ENCODE peak calls at places on chromosomes 6 and 20, in ten cellular contexts. G is WTC11; E is CD4-positive, alpha-beta T cell; C is osteocyte; P is endothelial cell; H is B cell; I is pancreas; S is cardiac muscle cell; A is H1; M is IMR-90. Z is an unnamed sample.

GRCh38 chr6:157449610-157450009 is 68.6 kb downstream of the ZDHHC14 start:
- DNase-seq in G (no peak), E (no peak), C (no peak), P (no peak), H (no peak), I (no peak), S (no peak), A (no peak), M (peak; percentile 67), Z (no peak)

GRCh38 chr6:114342086-114342825 is 567 bp downstream of the HS3ST5 start:
- DNase-seq in G (peak; percentile 59), E (no peak), C (peak; percentile 84), P (peak; percentile 20), H (peak; percentile 15), I (peak; percentile 60), S (peak; percentile 16), A (peak; percentile 81), M (no peak), Z (no peak)

GRCh38 chr20:62776692-62777527 is 19.4 kb upstream of the MRGBP start:
- DNase-seq in G (no peak), E (peak; percentile 66), C (no peak), P (no peak), H (peak; percentile 71), I (no peak), S (no peak), A (no peak), M (peak; percentile 13), Z (no peak)

GRCh38 chr20:41063442-41063841 is 34.8 kb downstream of the TOP1 start:
- DNase-seq in G (no peak), E (no peak), C (no peak), P (no peak), H (no peak), I (no peak), S (no peak), A (no peak), M (no peak), Z (no peak)

GRCh38 chr20:52926505-52926904 is 45.7 kb upstream of the TSHZ2 start:
- DNase-seq in G (no peak), E (no peak), C (no peak), P (no peak), H (no peak), I (no peak), S (no peak), A (no peak), M (no peak), Z (no peak)

GRCh38 chr6:81226957-81227356 is 525.5 kb downstream of the TENT5A start:
- DNase-seq in G (no peak), E (no peak), C (no peak), P (no peak), H (no peak), I (no peak), S (no peak), A (no peak), M (no peak), Z (no peak)

GRCh38 chr20:38115205-38115604 is 49.9 kb downstream of the TGM2 start:
- DNase-seq in G (no peak), E (no peak), C (no peak), P (no peak), H (no peak), I (no peak), S (no peak), A (peak; percentile 22), M (no peak), Z (no peak)

GRCh38 chr6:168134399-168135201 is 55.6 kb upstream of the FRMD1 start:
- DNase-seq in G (no peak), E (no peak), C (peak; percentile 75), P (no peak), H (no peak), I (no peak), S (no peak), A (no peak), M (no peak), Z (no peak)

GRCh38 chr6:15989397-15989796 is 139.5 kb upstream of the MYLIP start:
- DNase-seq in G (no peak), E (no peak), C (no peak), P (no peak), H (no peak), I (no peak), S (no peak), A (no peak), M (no peak), Z (no peak)

GRCh38 chr6:53066059-53066406 is 829 bp downstream of the FBXO9 start:
- DNase-seq in G (no peak), E (peak; percentile 5), C (no peak), P (peak; percentile 30), H (no peak), I (peak; percentile 74), S (peak; percentile 35), A (no peak), M (peak; percentile 28), Z (peak; percentile 58)

GRCh38 chr20:23776067-23776771 is 25.5 kb upstream of the CST1 start:
- DNase-seq in G (peak; percentile 54), E (no peak), C (no peak), P (no peak), H (no peak), I (no peak), S (no peak), A (peak; percentile 59), M (no peak), Z (no peak)

GRCh38 chr20:63033635-63034510 is 27.1 kb upstream of the BHLHE23 start:
- DNase-seq in G (peak; percentile 16), E (no peak), C (no peak), P (no peak), H (no peak), I (no peak), S (no peak), A (no peak), M (no peak), Z (no peak)

DNA sequence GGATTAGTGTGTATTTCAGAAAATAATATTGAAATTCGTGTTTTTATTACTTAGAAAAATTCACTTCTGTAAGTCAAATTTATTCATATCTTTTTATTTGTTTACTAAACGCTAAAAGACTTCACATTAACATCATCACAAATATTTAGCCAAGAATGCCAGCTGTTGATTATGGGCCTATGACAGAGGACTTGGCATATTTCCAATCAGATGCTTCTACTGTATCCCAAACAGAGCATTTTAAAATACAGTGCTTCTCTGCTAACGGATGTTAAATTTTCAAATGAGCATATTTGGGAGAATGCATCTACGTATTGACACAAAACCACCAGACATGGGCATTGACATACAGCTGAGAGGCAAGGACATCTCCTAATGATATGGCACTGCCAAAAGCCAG is 54.6 kb upstream of the PDE7B start:
- DNase-seq in G (no peak), E (no peak), C (no peak), P (no peak), H (no peak), I (no peak), S (peak; percentile 13), A (no peak), M (peak; percentile 7), Z (no peak)
- TF ChIP-seq CTCF in G (no peak), E (no peak), C (no peak), P (no peak), H (no peak), I (no peak), S (no peak), A (no peak), M (no peak), Z (no peak)

GRCh38 chr20:43432498-43432897 is 25.2 kb upstream of the SRSF6 start:
- DNase-seq in G (no peak), E (no peak), C (no peak), P (no peak), H (no peak), I (no peak), S (no peak), A (peak; percentile 8), M (no peak), Z (no peak)
- TF ChIP-seq CTCF in G (no peak), E (no peak), C (no peak), P (no peak), H (no peak), I (no peak), S (no peak), A (peak; percentile 5), M (no peak), Z (no peak)

GRCh38 chr20:45944965-45945677 is 10.6 kb downstream of the PCIF1 start:
- DNase-seq in G (no peak), E (no peak), C (no peak), P (no peak), H (no peak), I (no peak), S (no peak), A (no peak), M (no peak), Z (no peak)
- TF ChIP-seq CTCF in G (no peak), E (no peak), C (no peak), P (peak; percentile 22), H (no peak), I (no peak), S (no peak), A (no peak), M (no peak), Z (no peak)

GRCh38 chr6:20719980-20720379 is 185.7 kb downstream of the CDKAL1 start:
- DNase-seq in G (no peak), E (no peak), C (no peak), P (no peak), H (no peak), I (no peak), S (no peak), A (no peak), M (no peak), Z (no peak)

GRCh38 chr6:20722442-20722841 is 188.2 kb downstream of the CDKAL1 start:
- DNase-seq in G (no peak), E (no peak), C (no peak), P (no peak), H (no peak), I (no peak), S (no peak), A (no peak), M (no peak), Z (no peak)

GRCh38 chr6:20716865-20717264 is 182.6 kb downstream of the CDKAL1 start:
- DNase-seq in G (no peak), E (no peak), C (no peak), P (no peak), H (no peak), I (no peak), S (no peak), A (no peak), M (no peak), Z (no peak)

GRCh38 chr6:20717743-20718142 is 183.5 kb downstream of the CDKAL1 start:
- DNase-seq in G (no peak), E (no peak), C (no peak), P (no peak), H (no peak), I (no peak), S (no peak), A (no peak), M (no peak), Z (no peak)

GRCh38 chr6:20718705-20719653 is 184.7 kb downstream of the CDKAL1 start:
- DNase-seq in G (no peak), E (no peak), C (no peak), P (no peak), H (no peak), I (no peak), S (no peak), A (no peak), M (no peak), Z (no peak)
- TF ChIP-seq CTCF in G (no peak), E (no peak), C (no peak), P (no peak), H (no peak), I (no peak), S (no peak), A (no peak), M (no peak), Z (no peak)

Z was measured in heart left ventricle.